ENCODE peak calls at places on chromosomes 7 and 10, in four cellular contexts. S is stomach, K is esophagus squamous epithelium, L is adrenal gland. M is an unnamed sample.
A peak's percentile ranks its signal among the peaks of the same experiment; 100 is the strongest.

GRCh38 chr7:17408245-17408903 is 109.9 kb downstream of the AHR start:
- DNase-seq in S (peak; percentile 65), K (no peak), L (peak; percentile 86), M (peak; percentile 4)

GRCh38 chr7:158828343-158829020 is 827 bp downstream of the ESYT2 start:
- DNase-seq in S (peak; percentile 56), K (no peak), L (peak; percentile 60), M (peak; percentile 53)

GRCh38 chr7:121107923-121108498 is 119.5 kb downstream of the CPED1 start:
- DNase-seq in S (no peak), K (no peak), L (no peak), M (no peak)

GRCh38 chr7:106260136-106260561 is 24.6 kb downstream of the NAMPT start:
- DNase-seq in S (no peak), K (no peak), L (no peak), M (no peak)

GRCh38 chr7:110003827-110004226 is 1087.1 kb upstream of the LRRN3 start:
- DNase-seq in S (no peak), K (no peak), L (no peak), M (no peak)

GRCh38 chr10:89644967-89645741 is at the start of gene PANK1:
- DNase-seq in S (peak; percentile 78), K (peak; percentile 37), L (peak; percentile 83), M (peak; percentile 76)

GRCh38 chr7:159031750-159032149 is 112.9 kb downstream of the VIPR2 start:
- DNase-seq in S (no peak), K (no peak), L (no peak), M (no peak)

GRCh38 chr10:74827045-74827441 is 643 bp downstream of the KAT6B start:
- DNase-seq in S (no peak), K (peak; percentile 79), L (no peak), M (no peak)

GRCh38 chr10:69421611-69422308 is 5.0 kb upstream of the TACR2 start:
- DNase-seq in S (no peak), K (no peak), L (no peak), M (no peak)

GRCh38 chr7:157018997-157019591 is 8.6 kb upstream of the MNX1 start:
- DNase-seq in S (no peak), K (no peak), L (no peak), M (no peak)

GRCh38 chr7:26001662-26002244 is 150.2 kb upstream of the NFE2L3 start:
- DNase-seq in S (peak; percentile 76), K (no peak), L (no peak), M (no peak)

GRCh38 chr7:7970620-7971307 is 2.2 kb downstream of the GLCCI1 start:
- DNase-seq in S (no peak), K (no peak), L (no peak), M (no peak)

GRCh38 chr7:7968544-7969305 is at the start of gene GLCCI1:
- DNase-seq in S (peak; percentile 96), K (peak; percentile 86), L (peak; percentile 96), M (peak; percentile 97)

GRCh38 chr7:7970113-7970619 is 1.6 kb downstream of the GLCCI1 start:
- DNase-seq in S (no peak), K (no peak), L (no peak), M (peak; percentile 37)

GRCh38 chr7:7967909-7968543 is 570 bp upstream of the GLCCI1 start:
- DNase-seq in S (no peak), K (no peak), L (no peak), M (no peak)

DNA sequence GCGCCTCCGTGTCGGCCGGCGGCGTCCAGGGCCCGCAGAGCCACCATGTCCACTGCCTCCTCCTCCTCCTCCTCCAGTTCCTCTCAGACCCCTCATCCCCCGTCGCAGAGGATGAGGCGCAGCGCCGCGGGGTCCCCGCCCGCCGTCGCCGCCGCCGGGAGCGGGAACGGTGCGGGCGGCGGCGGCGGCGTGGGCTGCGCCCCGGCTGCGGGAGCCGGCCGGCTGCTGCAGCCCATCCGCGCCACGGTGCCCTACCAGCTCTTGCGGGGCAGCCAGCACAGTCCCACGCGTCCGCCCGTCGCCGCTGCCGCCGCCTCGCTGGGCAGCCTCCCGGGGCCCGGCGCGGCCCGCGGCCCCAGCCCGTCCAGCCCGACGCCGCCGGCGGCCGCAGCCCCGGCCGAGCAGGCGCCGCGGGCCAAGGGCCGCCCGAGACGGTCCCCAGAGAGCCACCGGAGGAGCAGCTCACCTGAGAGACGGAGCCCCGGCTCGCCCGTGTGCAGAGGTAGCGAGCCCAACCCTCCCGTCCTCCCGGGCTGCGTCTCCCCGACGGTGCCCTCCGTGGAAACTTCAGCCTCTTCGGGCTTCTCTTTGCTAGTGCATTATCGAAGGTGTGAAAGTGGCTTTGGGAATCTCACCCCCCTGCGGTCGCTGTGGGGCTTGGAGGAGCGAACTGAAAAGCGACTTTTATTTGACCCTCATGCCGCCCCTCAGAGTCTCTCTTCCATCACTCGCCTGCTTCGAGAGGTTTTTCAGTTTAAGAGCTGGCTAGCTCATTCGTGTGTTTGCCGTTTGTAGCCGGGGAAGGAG is 913 bp downstream of the GLCCI1 start:
- DNase-seq in S (peak; percentile 33), K (no peak), L (peak; percentile 39), M (peak; percentile 60)
- TF ChIP-seq POLR2A in S (no peak), K (no peak), L (no peak), M (no peak)

GRCh38 chr10:124015991-124016390 is 77.4 kb downstream of the CHST15 start:
- DNase-seq in S (no peak), K (no peak), L (no peak), M (no peak)

GRCh38 chr10:124014416-124015154 is 78.8 kb downstream of the CHST15 start:
- DNase-seq in S (no peak), K (no peak), L (no peak), M (no peak)

GRCh38 chr10:124017729-124018128 is 75.7 kb downstream of the CHST15 start:
- DNase-seq in S (no peak), K (no peak), L (no peak), M (no peak)

GRCh38 chr10:124018886-124019525 is 74.4 kb downstream of the CHST15 start:
- DNase-seq in S (no peak), K (no peak), L (no peak), M (no peak)

GRCh38 chr10:124016795-124017375 is 76.5 kb downstream of the CHST15 start:
- DNase-seq in S (no peak), K (no peak), L (no peak), M (no peak)
- H3K27ac ChIP-seq in S (no peak overlapping the region), K (no peak overlapping the region), L (no peak overlapping the region), M (no peak overlapping the region)

GRCh38 chr10:29648114-29648982 is 13.6 kb upstream of the SVIL start:
- DNase-seq in S (peak; percentile 51), K (no peak), L (peak; percentile 40), M (peak; percentile 26)

GRCh38 chr10:29650552-29650944 is 15.8 kb upstream of the SVIL start:
- DNase-seq in S (no peak), K (no peak), L (no peak), M (no peak)

GRCh38 chr10:29647483-29647882 is 12.7 kb upstream of the SVIL start:
- DNase-seq in S (no peak), K (no peak), L (no peak), M (no peak)

GRCh38 chr10:29649561-29650551 is 15.1 kb upstream of the SVIL start:
- DNase-seq in S (no peak), K (no peak), L (no peak), M (no peak)

GRCh38 chr10:29648983-29649268 is 14.2 kb upstream of the SVIL start:
- DNase-seq in S (no peak), K (no peak), L (peak; percentile 60), M (peak; percentile 28)
- H3K4me1 ChIP-seq in S (peaks cover 59% of the 10 kb centered on the region), K (peaks cover 62% of the 10 kb centered on the region), L (peaks cover 44% of the 10 kb centered on the region), M (peaks cover 40% of the 10 kb centered on the region)

DNA sequence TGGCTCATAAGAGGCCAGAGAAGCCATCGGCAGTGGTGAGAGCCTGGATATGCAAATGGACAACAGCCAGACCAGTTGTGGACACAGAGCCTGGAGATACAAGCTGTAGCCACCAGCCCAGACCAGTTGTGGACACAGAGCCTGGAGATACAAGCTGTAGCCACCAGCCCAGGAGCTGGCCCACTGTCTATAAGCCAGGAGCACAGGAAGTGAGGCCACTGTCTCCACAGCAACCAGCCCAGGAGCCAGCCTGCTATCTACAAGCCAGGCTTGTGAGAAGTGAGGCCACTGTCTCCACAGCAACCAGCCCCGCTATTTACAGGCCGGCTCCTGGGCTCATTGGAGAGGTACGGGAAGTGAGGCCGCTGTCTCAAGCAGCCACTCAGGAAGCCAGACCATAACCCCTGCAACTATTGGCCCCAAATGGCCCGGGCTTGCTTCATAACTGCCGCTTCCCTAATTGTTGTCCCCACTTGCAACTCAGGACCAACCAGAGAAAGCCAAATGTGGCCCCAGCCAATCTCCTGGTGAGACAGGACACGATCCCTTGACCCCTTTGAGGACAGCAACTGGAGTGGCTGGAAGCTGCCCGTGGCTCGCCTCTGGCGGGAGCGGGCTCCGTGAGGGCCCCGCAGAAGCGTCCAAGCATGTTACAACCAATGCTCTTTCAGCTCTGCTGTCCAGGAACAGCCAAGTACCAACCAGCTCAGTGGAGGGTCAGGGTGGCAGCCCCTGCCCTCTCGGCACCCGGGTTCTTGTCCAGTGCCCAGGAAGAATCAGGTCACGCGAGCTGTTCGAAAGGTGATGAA is 44.1 kb upstream of the CNPY1 start:
- DNase-seq in S (peak; percentile 66), K (no peak), L (peak; percentile 28), M (no peak)
- TF ChIP-seq POLR2A in S (no peak), K (no peak), L (no peak), M (no peak)

GRCh38 chr7:824106-824505 is 8.2 kb upstream of the SUN1 start:
- DNase-seq in S (no peak), K (no peak), L (no peak), M (no peak)
- H3K27ac ChIP-seq in S (peak overlapping the region; percentile 57), K (no peak overlapping the region), L (no peak overlapping the region), M (no peak overlapping the region)

GRCh38 chr10:46018453-46019169 is 11.8 kb downstream of the NCOA4 start:
- DNase-seq in S (no peak), K (no peak), L (no peak), M (no peak)
- H3K4me1 ChIP-seq in S (peaks cover 62% of the 10 kb centered on the region), K (peaks cover 77% of the 10 kb centered on the region), L (peaks cover 58% of the 10 kb centered on the region), M (peaks cover 37% of the 10 kb centered on the region)

GRCh38 chr10:70814126-70814525 is 1.6 kb upstream of the SGPL1 start:
- DNase-seq in S (no peak), K (no peak), L (no peak), M (no peak)

GRCh38 chr10:70811881-70812280 is 3.9 kb upstream of the SGPL1 start:
- DNase-seq in S (no peak), K (no peak), L (no peak), M (no peak)

GRCh38 chr10:70812814-70813213 is 2.9 kb upstream of the SGPL1 start:
- DNase-seq in S (no peak), K (no peak), L (no peak), M (peak; percentile 68)

GRCh38 chr10:70816220-70816894 is 609 bp downstream of the SGPL1 start:
- DNase-seq in S (peak; percentile 68), K (no peak), L (peak; percentile 77), M (peak; percentile 80)

GRCh38 chr10:70815504-70816219 is at the start of gene SGPL1:
- DNase-seq in S (peak; percentile 92), K (peak; percentile 20), L (peak; percentile 90), M (peak; percentile 89)
- TF ChIP-seq POLR2A in S (no peak), K (peak; percentile 58), L (peak; percentile 6), M (peak; percentile 26)

M was measured in thyroid gland.